ENCODE peak calls at places on chromosomes 11 and 22, in eight cellular contexts. One of them, this sample, is unnamed.

GRCh38 chr11:705646-706438 is at the start of gene EPS8L2:
- DNase-seq in A549: no peak
- DNase-seq in mucosa of descending colon: peak
- DNase-seq in endothelial cell: no peak
- DNase-seq in CD8-positive, alpha-beta T cell: no peak
- DNase-seq in mammary epithelial cell: peak
- DNase-seq in neural crest cell: no peak
- DNase-seq in RWPE1: no peak
- DNase-seq in this sample: peak

GRCh38 chr11:19499999-19500398 is 212.6 kb upstream of the NAV2 start:
- DNase-seq in A549: no peak
- DNase-seq in mucosa of descending colon: no peak
- DNase-seq in endothelial cell: no peak
- DNase-seq in CD8-positive, alpha-beta T cell: no peak
- DNase-seq in mammary epithelial cell: no peak
- DNase-seq in neural crest cell: no peak
- DNase-seq in RWPE1: no peak
- DNase-seq in this sample: no peak

GRCh38 chr11:73914284-73914683 is 36.5 kb upstream of the DNAJB13 start:
- DNase-seq in A549: no peak
- DNase-seq in mucosa of descending colon: no peak
- DNase-seq in endothelial cell: no peak
- DNase-seq in CD8-positive, alpha-beta T cell: no peak
- DNase-seq in mammary epithelial cell: no peak
- DNase-seq in neural crest cell: no peak
- DNase-seq in RWPE1: no peak
- DNase-seq in this sample: no peak

GRCh38 chr22:35421121-35421520 is 21.2 kb downstream of the MCM5 start:
- DNase-seq in A549: no peak
- DNase-seq in mucosa of descending colon: no peak
- DNase-seq in endothelial cell: no peak
- DNase-seq in CD8-positive, alpha-beta T cell: no peak
- DNase-seq in mammary epithelial cell: no peak
- DNase-seq in neural crest cell: no peak
- DNase-seq in RWPE1: no peak
- DNase-seq in this sample: no peak

GRCh38 chr11:130995266-130995665 is 79.0 kb upstream of the SNX19 start:
- DNase-seq in A549: no peak
- DNase-seq in mucosa of descending colon: peak
- DNase-seq in endothelial cell: no peak
- DNase-seq in CD8-positive, alpha-beta T cell: no peak
- DNase-seq in mammary epithelial cell: no peak
- DNase-seq in neural crest cell: no peak
- DNase-seq in RWPE1: no peak
- DNase-seq in this sample: no peak

GRCh38 chr11:114358711-114359110 is 41.6 kb downstream of the C11orf71 start:
- DNase-seq in A549: no peak
- DNase-seq in mucosa of descending colon: peak
- DNase-seq in endothelial cell: no peak
- DNase-seq in CD8-positive, alpha-beta T cell: no peak
- DNase-seq in mammary epithelial cell: peak
- DNase-seq in neural crest cell: no peak
- DNase-seq in RWPE1: no peak
- DNase-seq in this sample: peak

GRCh38 chr22:46754110-46754799 is 8.2 kb upstream of the TBC1D22A start:
- DNase-seq in A549: peak
- DNase-seq in mucosa of descending colon: peak
- DNase-seq in endothelial cell: no peak
- DNase-seq in CD8-positive, alpha-beta T cell: no peak
- DNase-seq in mammary epithelial cell: peak
- DNase-seq in neural crest cell: no peak
- DNase-seq in RWPE1: peak
- DNase-seq in this sample: peak

GRCh38 chr22:35631597-35631996 is 14.5 kb upstream of the MB start:
- DNase-seq in A549: peak
- DNase-seq in mucosa of descending colon: peak
- DNase-seq in endothelial cell: peak
- DNase-seq in CD8-positive, alpha-beta T cell: no peak
- DNase-seq in mammary epithelial cell: peak
- DNase-seq in neural crest cell: peak
- DNase-seq in RWPE1: no peak
- DNase-seq in this sample: peak

GRCh38 chr11:83132191-83132590 is 24.7 kb upstream of the PCF11 start:
- DNase-seq in A549: no peak
- DNase-seq in mucosa of descending colon: no peak
- DNase-seq in endothelial cell: no peak
- DNase-seq in CD8-positive, alpha-beta T cell: no peak
- DNase-seq in mammary epithelial cell: no peak
- DNase-seq in neural crest cell: no peak
- DNase-seq in RWPE1: no peak
- DNase-seq in this sample: no peak

GRCh38 chr11:67647471-67647870 is 3.1 kb downstream of the ACY3 start:
- DNase-seq in A549: no peak
- DNase-seq in mucosa of descending colon: no peak
- DNase-seq in endothelial cell: no peak
- DNase-seq in CD8-positive, alpha-beta T cell: no peak
- DNase-seq in mammary epithelial cell: no peak
- DNase-seq in neural crest cell: no peak
- DNase-seq in RWPE1: no peak
- DNase-seq in this sample: no peak

GRCh38 chr11:94417386-94417987 is 16.3 kb upstream of the GPR83 start:
- DNase-seq in A549: no peak
- DNase-seq in mucosa of descending colon: peak
- DNase-seq in endothelial cell: no peak
- DNase-seq in CD8-positive, alpha-beta T cell: no peak
- DNase-seq in mammary epithelial cell: peak
- DNase-seq in neural crest cell: no peak
- DNase-seq in RWPE1: no peak
- DNase-seq in this sample: no peak

GRCh38 chr11:44760917-44761545 is 34.3 kb downstream of the TSPAN18 start:
- DNase-seq in A549: peak
- DNase-seq in mucosa of descending colon: peak
- DNase-seq in endothelial cell: no peak
- DNase-seq in CD8-positive, alpha-beta T cell: no peak
- DNase-seq in mammary epithelial cell: peak
- DNase-seq in neural crest cell: no peak
- DNase-seq in RWPE1: peak
- DNase-seq in this sample: peak

GRCh38 chr22:26134654-26135330 is 34.5 kb upstream of the SEZ6L start:
- DNase-seq in A549: no peak
- DNase-seq in mucosa of descending colon: no peak
- DNase-seq in endothelial cell: no peak
- DNase-seq in CD8-positive, alpha-beta T cell: no peak
- DNase-seq in mammary epithelial cell: no peak
- DNase-seq in neural crest cell: no peak
- DNase-seq in RWPE1: no peak
- DNase-seq in this sample: no peak

GRCh38 chr11:74634537-74634936 is 42.2 kb downstream of the POLD3 start:
- DNase-seq in A549: peak
- DNase-seq in mucosa of descending colon: no peak
- DNase-seq in endothelial cell: no peak
- DNase-seq in CD8-positive, alpha-beta T cell: no peak
- DNase-seq in mammary epithelial cell: peak
- DNase-seq in neural crest cell: no peak
- DNase-seq in RWPE1: peak
- DNase-seq in this sample: peak

GRCh38 chr11:19673924-19674390 is 38.7 kb upstream of the NAV2 start:
- DNase-seq in A549: no peak
- DNase-seq in mucosa of descending colon: peak
- DNase-seq in endothelial cell: no peak
- DNase-seq in CD8-positive, alpha-beta T cell: no peak
- DNase-seq in mammary epithelial cell: no peak
- DNase-seq in neural crest cell: no peak
- DNase-seq in RWPE1: no peak
- DNase-seq in this sample: no peak

GRCh38 chr11:122175316-122175715 is 59.3 kb upstream of the BLID start:
- DNase-seq in A549: no peak
- DNase-seq in mucosa of descending colon: no peak
- DNase-seq in endothelial cell: no peak
- DNase-seq in CD8-positive, alpha-beta T cell: no peak
- DNase-seq in mammary epithelial cell: no peak
- DNase-seq in neural crest cell: no peak
- DNase-seq in RWPE1: no peak
- DNase-seq in this sample: no peak

GRCh38 chr11:58578136-58578634 is 678 bp upstream of the ZFP91 start:
- DNase-seq in A549: peak
- DNase-seq in mucosa of descending colon: peak
- DNase-seq in endothelial cell: peak
- DNase-seq in CD8-positive, alpha-beta T cell: peak
- DNase-seq in mammary epithelial cell: peak
- DNase-seq in neural crest cell: peak
- DNase-seq in RWPE1: peak
- DNase-seq in this sample: peak

GRCh38 chr22:37647928-37648327 is 8.5 kb downstream of the SH3BP1 start:
- DNase-seq in A549: no peak
- DNase-seq in mucosa of descending colon: no peak
- DNase-seq in endothelial cell: no peak
- DNase-seq in CD8-positive, alpha-beta T cell: no peak
- DNase-seq in mammary epithelial cell: no peak
- DNase-seq in neural crest cell: no peak
- DNase-seq in RWPE1: no peak
- DNase-seq in this sample: no peak

GRCh38 chr22:28245579-28246224 is 326.6 kb upstream of the PITPNB start:
- DNase-seq in A549: no peak
- DNase-seq in mucosa of descending colon: no peak
- DNase-seq in endothelial cell: no peak
- DNase-seq in CD8-positive, alpha-beta T cell: no peak
- DNase-seq in mammary epithelial cell: no peak
- DNase-seq in neural crest cell: no peak
- DNase-seq in RWPE1: no peak
- DNase-seq in this sample: no peak

GRCh38 chr11:24509114-24509513 is 12.3 kb downstream of the LUZP2 start:
- DNase-seq in A549: no peak
- DNase-seq in mucosa of descending colon: no peak
- DNase-seq in endothelial cell: no peak
- DNase-seq in CD8-positive, alpha-beta T cell: no peak
- DNase-seq in mammary epithelial cell: no peak
- DNase-seq in neural crest cell: no peak
- DNase-seq in RWPE1: peak
- DNase-seq in this sample: no peak
- TF ChIP-seq CTCF in A549: no peak
- TF ChIP-seq CTCF in mucosa of descending colon: no peak
- TF ChIP-seq CTCF in endothelial cell: no peak
- TF ChIP-seq CTCF in CD8-positive, alpha-beta T cell: no peak
- TF ChIP-seq CTCF in mammary epithelial cell: no peak
- TF ChIP-seq CTCF in neural crest cell: no peak
- TF ChIP-seq CTCF in RWPE1: no peak
- TF ChIP-seq CTCF in this sample: peak

GRCh38 chr11:84465040-84465439 is 1162.1 kb downstream of the DLG2 start:
- DNase-seq in A549: no peak
- DNase-seq in mucosa of descending colon: no peak
- DNase-seq in endothelial cell: no peak
- DNase-seq in CD8-positive, alpha-beta T cell: no peak
- DNase-seq in mammary epithelial cell: no peak
- DNase-seq in neural crest cell: no peak
- DNase-seq in RWPE1: no peak
- DNase-seq in this sample: no peak

GRCh38 chr11:84471501-84471900 is 1155.6 kb downstream of the DLG2 start:
- DNase-seq in A549: no peak
- DNase-seq in mucosa of descending colon: no peak
- DNase-seq in endothelial cell: no peak
- DNase-seq in CD8-positive, alpha-beta T cell: no peak
- DNase-seq in mammary epithelial cell: no peak
- DNase-seq in neural crest cell: no peak
- DNase-seq in RWPE1: no peak
- DNase-seq in this sample: no peak

GRCh38 chr11:84468255-84468654 is 1158.9 kb downstream of the DLG2 start:
- DNase-seq in A549: no peak
- DNase-seq in mucosa of descending colon: no peak
- DNase-seq in endothelial cell: no peak
- DNase-seq in CD8-positive, alpha-beta T cell: no peak
- DNase-seq in mammary epithelial cell: no peak
- DNase-seq in neural crest cell: no peak
- DNase-seq in RWPE1: no peak
- DNase-seq in this sample: no peak
- TF ChIP-seq CTCF in A549: no peak
- TF ChIP-seq CTCF in mucosa of descending colon: no peak
- TF ChIP-seq CTCF in endothelial cell: no peak
- TF ChIP-seq CTCF in CD8-positive, alpha-beta T cell: no peak
- TF ChIP-seq CTCF in mammary epithelial cell: no peak
- TF ChIP-seq CTCF in neural crest cell: no peak
- TF ChIP-seq CTCF in RWPE1: no peak
- TF ChIP-seq CTCF in this sample: no peak

DNA sequence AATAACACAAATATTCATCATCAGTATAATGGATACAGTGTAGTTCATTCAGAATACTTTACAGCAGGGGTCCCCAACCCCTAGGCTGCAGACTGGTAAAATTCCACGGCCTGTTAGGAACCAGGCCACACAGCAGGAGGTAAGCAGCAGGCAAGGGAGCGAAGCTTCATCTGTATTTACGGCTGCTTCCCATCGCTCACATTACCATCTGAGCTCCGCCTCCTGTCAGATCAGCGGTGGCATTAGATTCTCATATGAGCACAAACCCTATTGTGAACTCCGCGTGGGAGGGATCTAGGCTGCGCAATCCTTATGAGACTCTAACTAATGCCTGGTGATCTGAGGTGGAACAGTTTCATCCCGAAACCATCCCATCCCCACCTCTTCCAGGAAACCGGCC is 125.1 kb downstream of the SERGEF start:
- DNase-seq in A549: no peak
- DNase-seq in mucosa of descending colon: no peak
- DNase-seq in endothelial cell: no peak
- DNase-seq in CD8-positive, alpha-beta T cell: no peak
- DNase-seq in mammary epithelial cell: no peak
- DNase-seq in neural crest cell: no peak
- DNase-seq in RWPE1: no peak
- DNase-seq in this sample: no peak
- TF ChIP-seq CTCF in A549: no peak
- TF ChIP-seq CTCF in mucosa of descending colon: no peak
- TF ChIP-seq CTCF in endothelial cell: no peak
- TF ChIP-seq CTCF in CD8-positive, alpha-beta T cell: no peak
- TF ChIP-seq CTCF in mammary epithelial cell: no peak
- TF ChIP-seq CTCF in neural crest cell: no peak
- TF ChIP-seq CTCF in RWPE1: no peak
- TF ChIP-seq CTCF in this sample: no peak

DNA sequence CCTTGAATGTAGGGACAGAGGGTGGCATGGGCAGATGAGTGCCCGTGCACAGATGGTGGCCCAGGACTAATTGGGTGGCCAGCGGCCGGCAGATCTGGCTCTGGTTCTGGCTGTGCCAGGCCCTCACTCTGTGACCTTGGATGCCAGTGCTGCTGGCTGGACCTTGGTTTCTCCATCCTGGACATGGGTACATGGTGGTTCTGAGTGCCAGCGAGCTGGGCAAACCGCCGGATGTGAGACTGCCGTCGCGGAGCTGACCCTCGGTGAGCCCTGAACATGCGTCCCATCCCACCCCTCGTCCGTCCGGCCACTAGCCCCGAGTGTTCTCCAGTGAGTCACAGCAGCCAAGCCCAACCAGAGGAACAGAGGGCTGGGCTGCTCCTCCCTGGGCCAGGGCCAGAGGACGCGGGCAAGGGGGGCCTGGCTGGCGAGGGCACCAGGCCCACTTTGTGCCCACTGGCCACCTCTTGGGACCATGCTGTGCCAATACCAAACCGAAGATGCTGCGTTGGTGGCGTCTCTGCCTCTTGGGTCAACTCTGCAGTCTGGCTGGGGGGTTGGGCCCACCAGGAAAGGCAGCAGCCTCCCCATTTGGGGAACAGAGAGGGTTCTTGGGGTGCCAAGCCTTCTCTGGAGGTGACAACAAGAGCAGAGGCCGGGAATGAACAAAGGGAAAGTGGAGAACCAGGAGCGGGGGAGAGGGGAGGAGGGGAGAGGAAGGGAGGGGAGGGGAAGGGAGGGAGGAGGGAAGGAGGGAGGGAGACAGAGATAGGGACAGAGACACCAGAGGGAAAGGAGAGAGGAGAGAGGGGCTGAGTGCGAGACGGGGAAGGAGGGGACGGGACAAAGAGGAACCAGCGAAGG is 10.7 kb downstream of the LSP1 start:
- DNase-seq in A549: peak
- DNase-seq in mucosa of descending colon: peak
- DNase-seq in endothelial cell: peak
- DNase-seq in CD8-positive, alpha-beta T cell: no peak
- DNase-seq in mammary epithelial cell: peak
- DNase-seq in neural crest cell: peak
- DNase-seq in RWPE1: peak
- DNase-seq in this sample: peak
- TF ChIP-seq CTCF in A549: no peak
- TF ChIP-seq CTCF in mucosa of descending colon: no peak
- TF ChIP-seq CTCF in endothelial cell: no peak
- TF ChIP-seq CTCF in CD8-positive, alpha-beta T cell: no peak
- TF ChIP-seq CTCF in mammary epithelial cell: no peak
- TF ChIP-seq CTCF in neural crest cell: no peak
- TF ChIP-seq CTCF in RWPE1: no peak
- TF ChIP-seq CTCF in this sample: no peak

This sample was measured in Calu3.